ENCODE peak calls at places on chromosome 12, in seven cellular contexts. U is PC-9, Q is astrocyte of the spinal cord, K is progenitor cell of endocrine pancreas, L is cardiac muscle cell, O is WERI-Rb-1, E is omental fat pad. J is an unnamed sample.

GRCh38 chr12:127911289-127911688 is 355.7 kb upstream of the TMEM132C start:
- DNase-seq in U (no peak), Q (no peak), K (no peak), L (no peak), O (no peak), E (no peak), J (no peak)

GRCh38 chr12:13588574-13588973 is 392.0 kb downstream of the EMP1 start:
- DNase-seq in U (no peak), Q (no peak), K (no peak), L (no peak), O (no peak), E (no peak), J (no peak)

GRCh38 chr12:95739561-95740313 is 50.8 kb downstream of the NTN4 start:
- DNase-seq in U (no peak), Q (no peak), K (no peak), L (no peak), O (no peak), E (no peak), J (no peak)

GRCh38 chr12:96719671-96720362 is 187.2 kb upstream of the NEDD1 start:
- DNase-seq in U (no peak), Q (peak), K (no peak), L (peak), O (no peak), E (no peak), J (no peak)

GRCh38 chr12:27595231-27595642 is 71.2 kb downstream of the PPFIBP1 start:
- DNase-seq in U (no peak), Q (peak), K (no peak), L (peak), O (no peak), E (no peak), J (peak)

GRCh38 chr12:10169094-10169493 is 2.8 kb downstream of the OLR1 start:
- DNase-seq in U (no peak), Q (no peak), K (no peak), L (no peak), O (no peak), E (no peak), J (no peak)

GRCh38 chr12:100229876-100230275 is 29.3 kb downstream of the ACTR6 start:
- DNase-seq in U (peak), Q (no peak), K (no peak), L (no peak), O (no peak), E (no peak), J (no peak)

GRCh38 chr12:54616933-54617535 is 17.7 kb downstream of the LACRT start:
- DNase-seq in U (no peak), Q (no peak), K (no peak), L (no peak), O (no peak), E (no peak), J (no peak)

GRCh38 chr12:12715459-12716150 is 1.6 kb upstream of the CDKN1B start:
- DNase-seq in U (peak), Q (peak), K (no peak), L (no peak), O (peak), E (no peak), J (no peak)

GRCh38 chr12:68271346-68271745 is 17.9 kb upstream of the IL22 start:
- DNase-seq in U (no peak), Q (peak), K (no peak), L (peak), O (no peak), E (no peak), J (no peak)

GRCh38 chr12:53754633-53755261 is 3.0 kb upstream of the CISTR start:
- DNase-seq in U (no peak), Q (peak), K (no peak), L (peak), O (no peak), E (no peak), J (no peak)

GRCh38 chr12:105041186-105041585 is 43.1 kb downstream of the ALDH1L2 start:
- DNase-seq in U (no peak), Q (peak), K (no peak), L (peak), O (no peak), E (no peak), J (no peak)

GRCh38 chr12:114430306-114430705 is 24.4 kb upstream of the TBX5 start:
- DNase-seq in U (no peak), Q (no peak), K (no peak), L (peak), O (no peak), E (no peak), J (no peak)

GRCh38 chr12:75724913-75725312 is 213.5 kb upstream of the KRR1 start:
- DNase-seq in U (peak), Q (peak), K (no peak), L (peak), O (peak), E (no peak), J (no peak)

GRCh38 chr12:70243510-70244331 is 488 bp downstream of the CNOT2 start:
- DNase-seq in U (peak), Q (peak), K (peak), L (peak), O (peak), E (peak), J (peak)

DNA sequence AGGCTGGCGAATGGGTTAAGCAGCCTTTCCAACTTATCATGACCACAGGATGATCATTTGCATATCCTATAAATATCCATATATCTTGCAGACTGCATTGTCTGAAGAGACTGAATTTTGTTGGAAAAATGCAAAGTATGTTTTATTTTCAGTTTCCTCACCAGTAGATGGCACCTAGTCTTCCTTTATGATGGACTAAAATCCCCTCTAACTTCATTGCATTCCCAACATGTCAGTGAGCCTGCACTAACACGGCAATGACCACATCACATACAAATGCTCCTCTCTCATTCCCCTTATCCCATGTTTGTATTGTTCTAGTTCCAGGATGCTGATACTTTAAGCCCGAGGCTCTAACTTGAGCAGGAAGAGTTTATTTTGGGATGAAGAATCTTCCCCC is 24.7 kb upstream of the MYBPC1 start:
- DNase-seq in U (no peak), Q (peak), K (no peak), L (peak), O (no peak), E (no peak), J (no peak)
- TF ChIP-seq CTCF in U (peak), Q (peak), K (peak), L (peak), O (peak), E (no peak), J (peak)

GRCh38 chr12:130859128-130859527 is 12.7 kb upstream of the RAN start:
- DNase-seq in U (no peak), Q (no peak), K (no peak), L (no peak), O (no peak), E (no peak), J (no peak)
- TF ChIP-seq CTCF in U (no peak), Q (no peak), K (no peak), L (no peak), O (no peak), E (no peak), J (no peak)

DNA sequence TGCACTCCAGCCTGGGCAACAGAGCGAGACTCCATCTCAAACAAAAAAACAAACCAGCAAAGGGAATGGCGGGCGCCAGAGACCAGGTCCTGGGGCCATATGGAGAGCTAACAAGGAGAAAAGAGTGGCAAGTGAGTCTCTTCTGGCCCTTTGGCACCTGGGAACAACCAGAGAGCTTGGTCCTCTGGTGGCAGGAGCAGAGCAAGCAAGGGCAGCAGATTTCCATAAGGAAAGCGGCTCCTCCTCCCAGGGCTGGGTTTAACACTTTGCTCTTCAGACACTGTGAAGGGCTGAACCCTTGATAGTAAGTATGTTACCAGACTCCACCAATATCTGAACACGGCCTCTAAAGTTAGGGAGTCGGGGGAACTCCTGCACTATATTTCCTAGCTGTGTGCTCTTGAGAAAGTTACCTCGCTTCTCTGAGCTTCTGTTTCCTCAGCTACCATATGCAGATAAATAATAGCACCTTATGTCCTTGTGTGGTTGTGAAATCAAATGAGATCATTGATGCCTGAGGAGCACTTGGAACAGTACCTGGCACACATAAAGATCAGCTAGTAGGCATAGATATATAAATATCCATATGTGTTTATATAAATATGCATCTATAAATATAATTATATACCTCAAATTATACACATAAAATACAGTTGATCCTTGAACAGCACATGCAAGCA is 33.4 kb upstream of the PLEKHG6 start:
- DNase-seq in U (no peak), Q (no peak), K (no peak), L (no peak), O (peak), E (no peak), J (no peak)
- TF ChIP-seq CTCF in U (no peak), Q (peak), K (peak), L (no peak), O (peak), E (no peak), J (no peak)

GRCh38 chr12:124774462-124775167 is 89.0 kb downstream of the SCARB1 start:
- DNase-seq in U (no peak), Q (peak), K (no peak), L (peak), O (no peak), E (no peak), J (no peak)
- TF ChIP-seq CTCF in U (no peak), Q (peak), K (no peak), L (no peak), O (no peak), E (no peak), J (no peak)

DNA sequence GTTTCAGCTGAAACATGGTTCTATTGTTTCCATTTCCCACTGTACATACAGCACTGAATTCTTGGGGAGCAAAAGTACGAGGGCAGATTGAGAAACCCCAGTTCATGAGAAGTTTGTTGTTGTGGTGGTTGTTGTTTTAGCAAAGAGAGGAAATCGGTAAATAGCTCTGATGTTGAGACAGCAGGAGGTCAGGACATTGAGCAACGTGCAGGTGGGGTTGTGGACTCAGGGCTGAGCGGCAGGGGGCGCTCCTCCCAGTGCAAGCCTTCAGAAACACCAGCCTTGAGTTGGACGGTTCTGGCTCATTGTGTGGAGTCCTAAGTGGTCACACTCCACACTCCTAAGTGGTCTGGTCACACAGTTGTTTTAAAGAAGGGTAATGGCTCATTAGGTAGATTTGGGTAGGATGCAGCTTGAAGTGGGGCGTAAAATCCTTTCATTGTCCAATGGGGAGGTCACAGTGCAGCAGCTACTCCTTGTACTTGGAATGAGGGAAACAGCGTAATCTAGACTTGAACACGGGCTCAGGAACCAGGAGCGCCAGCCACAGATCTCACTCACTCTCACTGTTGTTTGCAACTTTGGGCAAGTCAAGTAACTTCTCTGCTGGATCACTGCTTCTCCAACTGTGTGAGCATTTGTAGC is 14.5 kb upstream of the PWP1 start:
- DNase-seq in U (no peak), Q (no peak), K (peak), L (peak), O (peak), E (no peak), J (peak)
- TF ChIP-seq CTCF in U (peak), Q (peak), K (peak), L (peak), O (peak), E (no peak), J (peak)

DNA sequence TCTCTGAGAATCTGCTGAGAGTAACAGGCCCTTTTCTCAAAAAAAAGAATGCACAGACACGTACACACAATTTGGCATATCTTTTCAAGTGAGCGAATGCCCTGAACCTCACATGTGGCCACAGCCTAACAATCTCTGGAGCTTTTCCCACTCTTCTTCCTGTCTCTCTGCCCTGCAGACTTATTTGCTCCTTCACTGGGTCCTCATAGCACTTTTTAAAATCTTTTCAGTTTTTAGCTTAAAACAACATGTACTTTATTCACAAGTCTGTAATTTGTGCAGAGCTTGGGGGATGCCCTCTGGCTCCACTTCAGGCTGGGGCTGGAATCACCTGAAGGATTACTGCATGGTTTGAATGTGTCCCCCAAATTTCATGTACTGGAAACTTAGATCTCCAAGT is 9.0 kb downstream of the MAP1LC3B2 start:
- DNase-seq in U (no peak), Q (no peak), K (no peak), L (no peak), O (no peak), E (no peak), J (no peak)
- TF ChIP-seq CTCF in U (no peak), Q (no peak), K (no peak), L (no peak), O (no peak), E (no peak), J (no peak)

GRCh38 chr12:112809684-112810083 is 18.1 kb downstream of the RPH3A start:
- DNase-seq in U (no peak), Q (no peak), K (no peak), L (no peak), O (no peak), E (no peak), J (no peak)
- TF ChIP-seq CTCF in U (no peak), Q (no peak), K (no peak), L (no peak), O (no peak), E (no peak), J (no peak)

GRCh38 chr12:130552483-130552996 is 163.6 kb downstream of the RIMBP2 start:
- DNase-seq in U (no peak), Q (no peak), K (no peak), L (no peak), O (no peak), E (no peak), J (peak)

GRCh38 chr12:130556486-130557055 is 159.5 kb downstream of the RIMBP2 start:
- DNase-seq in U (no peak), Q (no peak), K (no peak), L (no peak), O (no peak), E (no peak), J (no peak)

GRCh38 chr12:130557201-130557600 is 158.9 kb downstream of the RIMBP2 start:
- DNase-seq in U (no peak), Q (no peak), K (no peak), L (no peak), O (no peak), E (no peak), J (no peak)

GRCh38 chr12:130557876-130558770 is 158.0 kb downstream of the RIMBP2 start:
- DNase-seq in U (no peak), Q (no peak), K (no peak), L (no peak), O (no peak), E (no peak), J (no peak)

GRCh38 chr12:130555628-130556485 is 160.2 kb downstream of the RIMBP2 start:
- DNase-seq in U (no peak), Q (no peak), K (no peak), L (no peak), O (no peak), E (no peak), J (no peak)
- TF ChIP-seq CTCF in U (no peak), Q (no peak), K (no peak), L (no peak), O (no peak), E (no peak), J (no peak)

J was measured in nephron progenitor cell.